ENCODE peak calls at places on chromosomes 7 and 10, in eight cellular contexts. One of them, this sample, is unnamed.

GRCh38 chr7:43689115-43689514 is 40.2 kb downstream of the COA1 start:
- DNase-seq in fibroblast of pulmonary artery: no peak
- DNase-seq in nephron progenitor cell: no peak
- DNase-seq in endothelial cell: no peak
- DNase-seq in astrocyte of the cerebellum: no peak
- DNase-seq in neural progenitor cell: no peak
- DNase-seq in activated CD8-positive, alpha-beta T cell treated with anti-CD3 and anti-CD28 coated beads for 36 hours: no peak
- DNase-seq in sigmoid colon: no peak
- DNase-seq in this sample: no peak

GRCh38 chr10:126502481-126502880 is 114.2 kb upstream of the ADAM12 start:
- DNase-seq in fibroblast of pulmonary artery: no peak
- DNase-seq in nephron progenitor cell: no peak
- DNase-seq in endothelial cell: no peak
- DNase-seq in astrocyte of the cerebellum: no peak
- DNase-seq in neural progenitor cell: no peak
- DNase-seq in activated CD8-positive, alpha-beta T cell treated with anti-CD3 and anti-CD28 coated beads for 36 hours: no peak
- DNase-seq in sigmoid colon: no peak
- DNase-seq in this sample: no peak

GRCh38 chr7:75958802-75959543 is 35.4 kb downstream of the TMEM120A start:
- DNase-seq in fibroblast of pulmonary artery: no peak
- DNase-seq in nephron progenitor cell: no peak
- DNase-seq in endothelial cell: no peak
- DNase-seq in astrocyte of the cerebellum: no peak
- DNase-seq in neural progenitor cell: no peak
- DNase-seq in activated CD8-positive, alpha-beta T cell treated with anti-CD3 and anti-CD28 coated beads for 36 hours: no peak
- DNase-seq in sigmoid colon: no peak
- DNase-seq in this sample: no peak

GRCh38 chr7:116999316-116999715 is 46.0 kb downstream of the ST7 start:
- DNase-seq in fibroblast of pulmonary artery: peak; percentile 65
- DNase-seq in nephron progenitor cell: no peak
- DNase-seq in endothelial cell: no peak
- DNase-seq in astrocyte of the cerebellum: no peak
- DNase-seq in neural progenitor cell: no peak
- DNase-seq in activated CD8-positive, alpha-beta T cell treated with anti-CD3 and anti-CD28 coated beads for 36 hours: no peak
- DNase-seq in sigmoid colon: no peak
- DNase-seq in this sample: no peak

GRCh38 chr7:36091571-36092176 is 61.4 kb upstream of the EEPD1 start:
- DNase-seq in fibroblast of pulmonary artery: no peak
- DNase-seq in nephron progenitor cell: no peak
- DNase-seq in endothelial cell: no peak
- DNase-seq in astrocyte of the cerebellum: no peak
- DNase-seq in neural progenitor cell: no peak
- DNase-seq in activated CD8-positive, alpha-beta T cell treated with anti-CD3 and anti-CD28 coated beads for 36 hours: no peak
- DNase-seq in sigmoid colon: no peak
- DNase-seq in this sample: no peak

GRCh38 chr10:3783721-3784432 is 1.1 kb downstream of the KLF6 start:
- DNase-seq in fibroblast of pulmonary artery: peak; percentile 83
- DNase-seq in nephron progenitor cell: no peak
- DNase-seq in endothelial cell: no peak
- DNase-seq in astrocyte of the cerebellum: no peak
- DNase-seq in neural progenitor cell: peak; percentile 83
- DNase-seq in activated CD8-positive, alpha-beta T cell treated with anti-CD3 and anti-CD28 coated beads for 36 hours: peak; percentile 31
- DNase-seq in sigmoid colon: peak; percentile 89
- DNase-seq in this sample: no peak

GRCh38 chr7:151080091-151080521 is 503 bp downstream of the FASTK start:
- DNase-seq in fibroblast of pulmonary artery: no peak
- DNase-seq in nephron progenitor cell: peak; percentile 56
- DNase-seq in endothelial cell: no peak
- DNase-seq in astrocyte of the cerebellum: no peak
- DNase-seq in neural progenitor cell: peak; percentile 61
- DNase-seq in activated CD8-positive, alpha-beta T cell treated with anti-CD3 and anti-CD28 coated beads for 36 hours: no peak
- DNase-seq in sigmoid colon: no peak
- DNase-seq in this sample: no peak

GRCh38 chr10:30928742-30929141 is 102.9 kb downstream of the ZNF438 start:
- DNase-seq in fibroblast of pulmonary artery: no peak
- DNase-seq in nephron progenitor cell: no peak
- DNase-seq in endothelial cell: no peak
- DNase-seq in astrocyte of the cerebellum: no peak
- DNase-seq in neural progenitor cell: no peak
- DNase-seq in activated CD8-positive, alpha-beta T cell treated with anti-CD3 and anti-CD28 coated beads for 36 hours: no peak
- DNase-seq in sigmoid colon: no peak
- DNase-seq in this sample: no peak

GRCh38 chr10:120369831-120370230 is 87.2 kb upstream of the PLPP4 start:
- DNase-seq in fibroblast of pulmonary artery: no peak
- DNase-seq in nephron progenitor cell: no peak
- DNase-seq in endothelial cell: no peak
- DNase-seq in astrocyte of the cerebellum: no peak
- DNase-seq in neural progenitor cell: no peak
- DNase-seq in activated CD8-positive, alpha-beta T cell treated with anti-CD3 and anti-CD28 coated beads for 36 hours: no peak
- DNase-seq in sigmoid colon: no peak
- DNase-seq in this sample: no peak

GRCh38 chr7:27235387-27236052 is 7.1 kb upstream of the EVX1 start:
- DNase-seq in fibroblast of pulmonary artery: peak; percentile 21
- DNase-seq in nephron progenitor cell: peak; percentile 83
- DNase-seq in endothelial cell: peak; percentile 63
- DNase-seq in astrocyte of the cerebellum: no peak
- DNase-seq in neural progenitor cell: peak; percentile 91
- DNase-seq in activated CD8-positive, alpha-beta T cell treated with anti-CD3 and anti-CD28 coated beads for 36 hours: peak; percentile 44
- DNase-seq in sigmoid colon: peak; percentile 74
- DNase-seq in this sample: peak; percentile 60

GRCh38 chr7:81846398-81846797 is 76.6 kb upstream of the HGF start:
- DNase-seq in fibroblast of pulmonary artery: peak; percentile 76
- DNase-seq in nephron progenitor cell: no peak
- DNase-seq in endothelial cell: no peak
- DNase-seq in astrocyte of the cerebellum: no peak
- DNase-seq in neural progenitor cell: no peak
- DNase-seq in activated CD8-positive, alpha-beta T cell treated with anti-CD3 and anti-CD28 coated beads for 36 hours: no peak
- DNase-seq in sigmoid colon: no peak
- DNase-seq in this sample: no peak

GRCh38 chr10:72045586-72045985 is 42.8 kb downstream of the SPOCK2 start:
- DNase-seq in fibroblast of pulmonary artery: no peak
- DNase-seq in nephron progenitor cell: no peak
- DNase-seq in endothelial cell: no peak
- DNase-seq in astrocyte of the cerebellum: peak; percentile 13
- DNase-seq in neural progenitor cell: no peak
- DNase-seq in activated CD8-positive, alpha-beta T cell treated with anti-CD3 and anti-CD28 coated beads for 36 hours: no peak
- DNase-seq in sigmoid colon: no peak
- DNase-seq in this sample: no peak

GRCh38 chr10:1627945-1628344 is 109.4 kb downstream of the ADARB2 start:
- DNase-seq in fibroblast of pulmonary artery: no peak
- DNase-seq in nephron progenitor cell: no peak
- DNase-seq in endothelial cell: no peak
- DNase-seq in astrocyte of the cerebellum: no peak
- DNase-seq in neural progenitor cell: no peak
- DNase-seq in activated CD8-positive, alpha-beta T cell treated with anti-CD3 and anti-CD28 coated beads for 36 hours: no peak
- DNase-seq in sigmoid colon: no peak
- DNase-seq in this sample: no peak

GRCh38 chr7:138173548-138173947 is 97.3 kb downstream of the AKR1D1 start:
- DNase-seq in fibroblast of pulmonary artery: no peak
- DNase-seq in nephron progenitor cell: no peak
- DNase-seq in endothelial cell: no peak
- DNase-seq in astrocyte of the cerebellum: no peak
- DNase-seq in neural progenitor cell: no peak
- DNase-seq in activated CD8-positive, alpha-beta T cell treated with anti-CD3 and anti-CD28 coated beads for 36 hours: no peak
- DNase-seq in sigmoid colon: no peak
- DNase-seq in this sample: no peak

GRCh38 chr7:74441801-74442200 is 11.9 kb upstream of the GTF2IRD1 start:
- DNase-seq in fibroblast of pulmonary artery: no peak
- DNase-seq in nephron progenitor cell: no peak
- DNase-seq in endothelial cell: no peak
- DNase-seq in astrocyte of the cerebellum: no peak
- DNase-seq in neural progenitor cell: no peak
- DNase-seq in activated CD8-positive, alpha-beta T cell treated with anti-CD3 and anti-CD28 coated beads for 36 hours: no peak
- DNase-seq in sigmoid colon: no peak
- DNase-seq in this sample: no peak

GRCh38 chr10:60974463-60975149 is 30.6 kb upstream of the RHOBTB1 start:
- DNase-seq in fibroblast of pulmonary artery: no peak
- DNase-seq in nephron progenitor cell: no peak
- DNase-seq in endothelial cell: no peak
- DNase-seq in astrocyte of the cerebellum: no peak
- DNase-seq in neural progenitor cell: no peak
- DNase-seq in activated CD8-positive, alpha-beta T cell treated with anti-CD3 and anti-CD28 coated beads for 36 hours: no peak
- DNase-seq in sigmoid colon: no peak
- DNase-seq in this sample: no peak

GRCh38 chr10:6151087-6151977 is 51.4 kb upstream of the PFKFB3 start:
- DNase-seq in fibroblast of pulmonary artery: peak; percentile 76
- DNase-seq in nephron progenitor cell: peak; percentile 56
- DNase-seq in endothelial cell: peak; percentile 73
- DNase-seq in astrocyte of the cerebellum: peak; percentile 44
- DNase-seq in neural progenitor cell: peak; percentile 80
- DNase-seq in activated CD8-positive, alpha-beta T cell treated with anti-CD3 and anti-CD28 coated beads for 36 hours: peak; percentile 70
- DNase-seq in sigmoid colon: peak; percentile 82
- DNase-seq in this sample: peak; percentile 30

DNA sequence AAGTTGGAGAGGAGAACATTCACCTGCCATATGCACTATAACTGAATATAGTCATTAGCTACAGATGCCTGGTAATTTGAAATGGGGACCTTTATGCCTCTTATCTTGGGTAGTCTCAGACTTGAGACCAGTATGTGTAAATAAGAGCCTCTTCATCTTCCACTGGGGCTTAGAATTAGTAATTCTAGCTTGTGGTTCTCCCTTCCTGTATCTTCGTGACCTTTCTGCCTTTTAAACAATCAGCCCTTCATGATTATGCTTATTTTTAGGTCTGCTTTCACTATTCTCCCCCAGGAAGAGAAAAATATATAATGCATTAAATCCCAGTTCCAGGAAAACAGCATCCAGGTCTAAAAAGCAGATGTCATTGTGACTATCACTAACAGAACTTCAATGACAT is 79.7 kb upstream of the COL1A2 start:
- DNase-seq in fibroblast of pulmonary artery: no peak
- DNase-seq in nephron progenitor cell: no peak
- DNase-seq in endothelial cell: no peak
- DNase-seq in astrocyte of the cerebellum: no peak
- DNase-seq in neural progenitor cell: no peak
- DNase-seq in activated CD8-positive, alpha-beta T cell treated with anti-CD3 and anti-CD28 coated beads for 36 hours: no peak
- DNase-seq in sigmoid colon: no peak
- DNase-seq in this sample: no peak
- TF ChIP-seq CTCF in fibroblast of pulmonary artery: no peak
- TF ChIP-seq CTCF in nephron progenitor cell: no peak
- TF ChIP-seq CTCF in endothelial cell: no peak
- TF ChIP-seq CTCF in astrocyte of the cerebellum: no peak
- TF ChIP-seq CTCF in neural progenitor cell: no peak
- TF ChIP-seq CTCF in activated CD8-positive, alpha-beta T cell treated with anti-CD3 and anti-CD28 coated beads for 36 hours: no peak
- TF ChIP-seq CTCF in sigmoid colon: no peak
- TF ChIP-seq CTCF in this sample: no peak

GRCh38 chr7:93205046-93205445 is 21.2 kb downstream of the HEPACAM2 start:
- DNase-seq in fibroblast of pulmonary artery: no peak
- DNase-seq in nephron progenitor cell: no peak
- DNase-seq in endothelial cell: no peak
- DNase-seq in astrocyte of the cerebellum: no peak
- DNase-seq in neural progenitor cell: no peak
- DNase-seq in activated CD8-positive, alpha-beta T cell treated with anti-CD3 and anti-CD28 coated beads for 36 hours: no peak
- DNase-seq in sigmoid colon: no peak
- DNase-seq in this sample: no peak
- TF ChIP-seq CTCF in fibroblast of pulmonary artery: no peak
- TF ChIP-seq CTCF in nephron progenitor cell: no peak
- TF ChIP-seq CTCF in endothelial cell: no peak
- TF ChIP-seq CTCF in astrocyte of the cerebellum: no peak
- TF ChIP-seq CTCF in neural progenitor cell: no peak
- TF ChIP-seq CTCF in activated CD8-positive, alpha-beta T cell treated with anti-CD3 and anti-CD28 coated beads for 36 hours: no peak
- TF ChIP-seq CTCF in sigmoid colon: no peak
- TF ChIP-seq CTCF in this sample: no peak

GRCh38 chr10:77479586-77479985 is 158.0 kb downstream of the KCNMA1 start:
- DNase-seq in fibroblast of pulmonary artery: no peak
- DNase-seq in nephron progenitor cell: no peak
- DNase-seq in endothelial cell: no peak
- DNase-seq in astrocyte of the cerebellum: no peak
- DNase-seq in neural progenitor cell: no peak
- DNase-seq in activated CD8-positive, alpha-beta T cell treated with anti-CD3 and anti-CD28 coated beads for 36 hours: no peak
- DNase-seq in sigmoid colon: no peak
- DNase-seq in this sample: no peak
- TF ChIP-seq CTCF in fibroblast of pulmonary artery: no peak
- TF ChIP-seq CTCF in nephron progenitor cell: no peak
- TF ChIP-seq CTCF in endothelial cell: no peak
- TF ChIP-seq CTCF in astrocyte of the cerebellum: no peak
- TF ChIP-seq CTCF in neural progenitor cell: no peak
- TF ChIP-seq CTCF in activated CD8-positive, alpha-beta T cell treated with anti-CD3 and anti-CD28 coated beads for 36 hours: no peak
- TF ChIP-seq CTCF in sigmoid colon: no peak
- TF ChIP-seq CTCF in this sample: no peak

GRCh38 chr7:128791968-128792319 is at the start of gene CCDC136:
- DNase-seq in fibroblast of pulmonary artery: no peak
- DNase-seq in nephron progenitor cell: no peak
- DNase-seq in endothelial cell: no peak
- DNase-seq in astrocyte of the cerebellum: no peak
- DNase-seq in neural progenitor cell: no peak
- DNase-seq in activated CD8-positive, alpha-beta T cell treated with anti-CD3 and anti-CD28 coated beads for 36 hours: no peak
- DNase-seq in sigmoid colon: no peak
- DNase-seq in this sample: no peak
- TF ChIP-seq CTCF in fibroblast of pulmonary artery: no peak
- TF ChIP-seq CTCF in nephron progenitor cell: no peak
- TF ChIP-seq CTCF in endothelial cell: no peak
- TF ChIP-seq CTCF in astrocyte of the cerebellum: no peak
- TF ChIP-seq CTCF in neural progenitor cell: no peak
- TF ChIP-seq CTCF in activated CD8-positive, alpha-beta T cell treated with anti-CD3 and anti-CD28 coated beads for 36 hours: no peak
- TF ChIP-seq CTCF in sigmoid colon: no peak
- TF ChIP-seq CTCF in this sample: no peak

GRCh38 chr7:80232969-80233724 is 98.5 kb downstream of the GNAI1 start:
- DNase-seq in fibroblast of pulmonary artery: no peak
- DNase-seq in nephron progenitor cell: no peak
- DNase-seq in endothelial cell: no peak
- DNase-seq in astrocyte of the cerebellum: no peak
- DNase-seq in neural progenitor cell: no peak
- DNase-seq in activated CD8-positive, alpha-beta T cell treated with anti-CD3 and anti-CD28 coated beads for 36 hours: no peak
- DNase-seq in sigmoid colon: no peak
- DNase-seq in this sample: no peak
- TF ChIP-seq CTCF in fibroblast of pulmonary artery: no peak
- TF ChIP-seq CTCF in nephron progenitor cell: no peak
- TF ChIP-seq CTCF in endothelial cell: no peak
- TF ChIP-seq CTCF in astrocyte of the cerebellum: no peak
- TF ChIP-seq CTCF in neural progenitor cell: no peak
- TF ChIP-seq CTCF in activated CD8-positive, alpha-beta T cell treated with anti-CD3 and anti-CD28 coated beads for 36 hours: no peak
- TF ChIP-seq CTCF in sigmoid colon: no peak
- TF ChIP-seq CTCF in this sample: no peak